ENCODE peak calls at places on chromosomes 1 and 21, in seven cellular contexts. One of them, this sample, is unnamed.

GRCh38 chr1:106910798-106911197 is 145.7 kb upstream of the PRMT6 start:
- DNase-seq in K562: no peak
- DNase-seq in aorta: no peak
- DNase-seq in heart right ventricle: no peak
- DNase-seq in suprapubic skin: no peak
- DNase-seq in neural progenitor cell: no peak
- DNase-seq in uterus: no peak
- DNase-seq in this sample: no peak

GRCh38 chr1:186793582-186793927 is 35.2 kb upstream of the PLA2G4A start:
- DNase-seq in neural progenitor cell: no peak
- DNase-seq in aorta: no peak
- DNase-seq in suprapubic skin: no peak
- DNase-seq in uterus: no peak
- DNase-seq in K562: no peak
- DNase-seq in heart right ventricle: no peak
- DNase-seq in this sample: no peak

GRCh38 chr1:151720974-151721787 is at the start of gene RIIAD1:
- DNase-seq in aorta: no peak
- DNase-seq in neural progenitor cell: peak; percentile 89
- DNase-seq in uterus: peak; percentile 28
- DNase-seq in heart right ventricle: no peak
- DNase-seq in K562: peak; percentile 81
- DNase-seq in suprapubic skin: no peak
- DNase-seq in this sample: peak; percentile 73

GRCh38 chr1:50417487-50417886 is 5.8 kb downstream of the DMRTA2 start:
- DNase-seq in suprapubic skin: no peak
- DNase-seq in K562: peak; percentile 11
- DNase-seq in aorta: no peak
- DNase-seq in neural progenitor cell: peak; percentile 54
- DNase-seq in heart right ventricle: no peak
- DNase-seq in uterus: no peak
- DNase-seq in this sample: no peak

GRCh38 chr1:237799762-237800474 is 90.8 kb downstream of the ZP4 start:
- DNase-seq in uterus: no peak
- DNase-seq in neural progenitor cell: peak; percentile 47
- DNase-seq in aorta: no peak
- DNase-seq in heart right ventricle: peak; percentile 35
- DNase-seq in K562: peak; percentile 86
- DNase-seq in suprapubic skin: no peak
- DNase-seq in this sample: no peak

GRCh38 chr1:156126701-156127534 is 12.4 kb downstream of the LMNA start:
- DNase-seq in heart right ventricle: no peak
- DNase-seq in neural progenitor cell: no peak
- DNase-seq in K562: no peak
- DNase-seq in suprapubic skin: no peak
- DNase-seq in aorta: peak; percentile 90
- DNase-seq in uterus: peak; percentile 75
- DNase-seq in this sample: peak; percentile 84

GRCh38 chr1:45767035-45767434 is 16.6 kb upstream of the IPP start:
- DNase-seq in heart right ventricle: no peak
- DNase-seq in uterus: no peak
- DNase-seq in aorta: no peak
- DNase-seq in neural progenitor cell: no peak
- DNase-seq in K562: no peak
- DNase-seq in suprapubic skin: no peak
- DNase-seq in this sample: no peak

GRCh38 chr1:230940848-230941247 is 37.8 kb downstream of the TTC13 start:
- DNase-seq in uterus: no peak
- DNase-seq in K562: no peak
- DNase-seq in suprapubic skin: no peak
- DNase-seq in neural progenitor cell: no peak
- DNase-seq in aorta: no peak
- DNase-seq in heart right ventricle: no peak
- DNase-seq in this sample: no peak

GRCh38 chr1:233113009-233113712 is 162.8 kb downstream of the NTPCR start:
- DNase-seq in uterus: peak; percentile 88
- DNase-seq in heart right ventricle: peak; percentile 70
- DNase-seq in K562: peak; percentile 18
- DNase-seq in aorta: peak; percentile 79
- DNase-seq in neural progenitor cell: peak; percentile 23
- DNase-seq in suprapubic skin: peak; percentile 84
- DNase-seq in this sample: peak; percentile 83

GRCh38 chr1:203880606-203881005 is 19.2 kb downstream of the SNRPE start:
- DNase-seq in heart right ventricle: no peak
- DNase-seq in K562: no peak
- DNase-seq in aorta: no peak
- DNase-seq in uterus: no peak
- DNase-seq in neural progenitor cell: no peak
- DNase-seq in suprapubic skin: no peak
- DNase-seq in this sample: no peak

GRCh38 chr1:32494196-32494595 is 29.3 kb downstream of the ZBTB8B start:
- DNase-seq in neural progenitor cell: no peak
- DNase-seq in heart right ventricle: peak; percentile 20
- DNase-seq in uterus: no peak
- DNase-seq in K562: no peak
- DNase-seq in suprapubic skin: no peak
- DNase-seq in aorta: no peak
- DNase-seq in this sample: no peak

GRCh38 chr1:22428672-22429071 is 23.0 kb upstream of the ZBTB40 start:
- DNase-seq in uterus: no peak
- DNase-seq in K562: peak; percentile 85
- DNase-seq in aorta: no peak
- DNase-seq in heart right ventricle: peak; percentile 28
- DNase-seq in neural progenitor cell: peak; percentile 55
- DNase-seq in suprapubic skin: no peak
- DNase-seq in this sample: no peak

GRCh38 chr1:3789421-3790300 is 6.6 kb downstream of the LRRC47 start:
- DNase-seq in suprapubic skin: no peak
- DNase-seq in heart right ventricle: no peak
- DNase-seq in uterus: no peak
- DNase-seq in K562: no peak
- DNase-seq in neural progenitor cell: no peak
- DNase-seq in aorta: peak; percentile 55
- DNase-seq in this sample: no peak

GRCh38 chr1:18927654-18928272 is 25.4 kb upstream of the ALDH4A1 start:
- DNase-seq in K562: no peak
- DNase-seq in aorta: no peak
- DNase-seq in suprapubic skin: no peak
- DNase-seq in heart right ventricle: no peak
- DNase-seq in neural progenitor cell: no peak
- DNase-seq in uterus: no peak
- DNase-seq in this sample: no peak

GRCh38 chr21:34640858-34641257 is 25.9 kb upstream of the RCAN1 start:
- DNase-seq in suprapubic skin: no peak
- DNase-seq in heart right ventricle: no peak
- DNase-seq in K562: no peak
- DNase-seq in uterus: no peak
- DNase-seq in neural progenitor cell: no peak
- DNase-seq in aorta: no peak
- DNase-seq in this sample: no peak

GRCh38 chr1:235357485-235358378 is 9.5 kb upstream of the TBCE start:
- DNase-seq in uterus: no peak
- DNase-seq in K562: no peak
- DNase-seq in aorta: no peak
- DNase-seq in neural progenitor cell: peak; percentile 68
- DNase-seq in heart right ventricle: no peak
- DNase-seq in suprapubic skin: no peak
- DNase-seq in this sample: no peak

GRCh38 chr1:226526801-226527595 is 21.6 kb upstream of the STUM start:
- DNase-seq in heart right ventricle: peak; percentile 40
- DNase-seq in aorta: no peak
- DNase-seq in neural progenitor cell: peak; percentile 51
- DNase-seq in K562: peak; percentile 77
- DNase-seq in uterus: peak; percentile 69
- DNase-seq in suprapubic skin: peak; percentile 54
- DNase-seq in this sample: no peak

GRCh38 chr1:24847995-24848857 is 81.8 kb downstream of the RUNX3 start:
- DNase-seq in neural progenitor cell: peak; percentile 94
- DNase-seq in suprapubic skin: peak; percentile 97
- DNase-seq in K562: peak; percentile 84
- DNase-seq in heart right ventricle: peak; percentile 94
- DNase-seq in aorta: peak; percentile 96
- DNase-seq in uterus: peak; percentile 90
- DNase-seq in this sample: peak; percentile 94

DNA sequence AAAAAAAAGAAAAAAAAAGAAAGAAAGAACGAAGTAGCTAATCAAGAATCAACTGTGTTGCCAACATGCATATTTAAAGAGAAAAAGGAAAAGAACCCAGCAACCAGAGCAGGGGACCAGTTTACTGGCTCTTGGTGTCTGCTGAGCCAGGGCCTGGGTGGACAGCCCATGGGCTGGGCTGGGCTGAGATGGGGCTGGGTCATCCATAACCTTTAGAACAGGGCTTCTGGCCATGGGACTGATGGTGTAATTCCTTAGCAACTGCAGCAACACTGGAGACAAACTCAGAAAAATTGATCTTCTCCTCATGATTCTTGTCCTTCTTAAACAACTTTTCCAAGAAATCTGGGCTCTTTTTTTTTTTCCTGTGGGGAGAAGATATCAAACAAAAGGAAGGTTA is 10.5 kb downstream of the S100A7A start:
- DNase-seq in uterus: no peak
- DNase-seq in neural progenitor cell: no peak
- DNase-seq in K562: no peak
- DNase-seq in suprapubic skin: peak; percentile 26
- DNase-seq in aorta: no peak
- DNase-seq in heart right ventricle: no peak
- DNase-seq in this sample: no peak
- H3K4me3 ChIP-seq in uterus: no peak overlapping the region
- H3K4me3 ChIP-seq in neural progenitor cell: no peak overlapping the region
- H3K4me3 ChIP-seq in K562: no peak overlapping the region
- H3K4me3 ChIP-seq in suprapubic skin: no peak overlapping the region
- H3K4me3 ChIP-seq in aorta: no peak overlapping the region
- H3K4me3 ChIP-seq in heart right ventricle: no peak overlapping the region
- H3K4me3 ChIP-seq in this sample: no peak overlapping the region

DNA sequence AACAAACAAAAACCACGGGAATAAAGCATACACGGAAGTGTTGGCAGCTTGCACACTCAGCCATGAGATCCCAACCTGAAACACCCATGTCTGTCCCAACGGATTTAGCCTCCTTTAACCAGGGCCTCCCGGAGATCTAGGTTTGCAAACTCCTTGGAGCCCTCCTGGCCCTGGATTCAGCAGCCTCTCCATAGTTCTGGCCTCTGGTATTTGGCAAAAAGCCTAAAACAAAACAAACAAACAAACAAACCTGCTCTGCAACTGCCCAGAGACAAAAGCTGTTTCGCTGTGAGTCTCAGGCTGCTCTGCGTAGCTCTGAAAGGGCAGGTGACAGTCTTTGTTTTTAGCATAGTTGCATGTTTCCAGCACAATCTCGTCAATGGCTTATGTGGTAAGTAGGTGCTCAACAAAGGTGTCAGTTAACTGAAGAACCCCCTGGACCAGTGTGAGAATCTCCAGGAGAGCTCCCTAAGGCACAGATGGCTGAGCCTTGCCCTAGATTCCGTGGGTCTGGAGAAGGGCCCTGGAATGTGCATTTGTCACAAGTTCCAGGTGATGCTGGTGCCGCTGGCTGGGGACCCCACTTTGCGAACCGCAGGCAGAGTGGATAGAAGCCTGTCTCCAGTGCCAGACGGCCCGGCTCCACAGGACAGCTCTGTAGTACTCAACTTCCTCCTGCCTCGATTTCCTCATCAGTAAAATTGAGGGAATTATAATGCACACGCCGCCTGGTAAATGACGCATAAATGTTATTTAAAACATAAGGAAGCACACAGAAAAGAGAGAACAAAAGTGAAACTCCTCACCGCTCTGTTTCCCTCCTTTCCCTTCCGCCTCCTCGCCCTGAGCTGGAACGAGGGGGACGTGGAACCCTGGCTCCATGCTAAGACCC is 86.2 kb downstream of the RIPK4 start:
- DNase-seq in aorta: peak; percentile 55
- DNase-seq in heart right ventricle: no peak
- DNase-seq in uterus: no peak
- DNase-seq in neural progenitor cell: no peak
- DNase-seq in suprapubic skin: no peak
- DNase-seq in K562: no peak
- DNase-seq in this sample: peak; percentile 57
- H3K4me1 ChIP-seq in aorta: no peaks in the 10 kb centered on the region
- H3K4me1 ChIP-seq in heart right ventricle: peaks cover 5% of the 10 kb centered on the region
- H3K4me1 ChIP-seq in uterus: no peaks in the 10 kb centered on the region
- H3K4me1 ChIP-seq in neural progenitor cell: peaks cover 6% of the 10 kb centered on the region
- H3K4me1 ChIP-seq in suprapubic skin: peaks cover 76% of the 10 kb centered on the region
- H3K4me1 ChIP-seq in K562: peaks cover 10% of the 10 kb centered on the region
- H3K4me1 ChIP-seq in this sample: peaks cover 20% of the 10 kb centered on the region

GRCh38 chr1:201882665-201883132 is 6.0 kb upstream of the SHISA4 start:
- DNase-seq in heart right ventricle: no peak
- DNase-seq in K562: peak; percentile 45
- DNase-seq in neural progenitor cell: no peak
- DNase-seq in uterus: peak; percentile 25
- DNase-seq in aorta: no peak
- DNase-seq in suprapubic skin: no peak
- DNase-seq in this sample: no peak

GRCh38 chr1:201883786-201884185 is 4.9 kb upstream of the SHISA4 start:
- DNase-seq in K562: peak; percentile 42
- DNase-seq in neural progenitor cell: no peak
- DNase-seq in uterus: peak; percentile 16
- DNase-seq in heart right ventricle: peak; percentile 42
- DNase-seq in aorta: no peak
- DNase-seq in suprapubic skin: no peak
- DNase-seq in this sample: no peak

GRCh38 chr1:201885531-201886075 is 3.1 kb upstream of the SHISA4 start:
- DNase-seq in uterus: peak; percentile 14
- DNase-seq in K562: peak; percentile 87
- DNase-seq in aorta: no peak
- DNase-seq in suprapubic skin: peak; percentile 16
- DNase-seq in heart right ventricle: no peak
- DNase-seq in neural progenitor cell: no peak
- DNase-seq in this sample: peak; percentile 58

GRCh38 chr1:201883266-201883665 is 5.4 kb upstream of the SHISA4 start:
- DNase-seq in suprapubic skin: no peak
- DNase-seq in uterus: peak; percentile 11
- DNase-seq in heart right ventricle: no peak
- DNase-seq in aorta: no peak
- DNase-seq in K562: no peak
- DNase-seq in neural progenitor cell: no peak
- DNase-seq in this sample: no peak

DNA sequence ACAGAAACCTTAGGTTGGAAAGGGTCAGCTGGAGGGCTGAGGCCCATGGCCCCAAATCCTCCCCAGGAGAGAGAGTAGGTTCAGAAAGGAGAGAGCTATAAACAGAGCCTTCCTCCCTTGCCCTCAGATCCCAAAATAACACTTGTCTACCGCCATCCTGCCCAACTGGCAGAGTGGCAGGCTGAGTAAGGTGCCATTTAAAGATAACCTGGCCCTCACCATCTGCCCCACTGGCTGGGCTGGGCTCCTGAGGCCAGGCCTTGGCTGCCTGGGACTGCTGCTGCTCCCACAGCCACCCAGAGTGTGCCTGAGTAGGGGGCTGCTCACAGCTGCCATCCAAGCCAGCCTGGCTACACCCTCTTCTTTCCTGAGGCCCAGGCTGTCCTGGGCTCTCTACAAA is 4.2 kb upstream of the SHISA4 start:
- DNase-seq in uterus: no peak
- DNase-seq in heart right ventricle: peak; percentile 58
- DNase-seq in aorta: no peak
- DNase-seq in suprapubic skin: no peak
- DNase-seq in K562: no peak
- DNase-seq in neural progenitor cell: no peak
- DNase-seq in this sample: no peak
- H3K4me3 ChIP-seq in uterus: no peak overlapping the region
- H3K4me3 ChIP-seq in heart right ventricle: no peak overlapping the region
- H3K4me3 ChIP-seq in aorta: no peak overlapping the region
- H3K4me3 ChIP-seq in suprapubic skin: no peak overlapping the region
- H3K4me3 ChIP-seq in K562: no peak overlapping the region
- H3K4me3 ChIP-seq in neural progenitor cell: no peak overlapping the region
- H3K4me3 ChIP-seq in this sample: no peak overlapping the region

GRCh38 chr1:15751739-15752138 is 6.9 kb upstream of the FBLIM1 start:
- DNase-seq in uterus: no peak
- DNase-seq in heart right ventricle: no peak
- DNase-seq in suprapubic skin: no peak
- DNase-seq in K562: no peak
- DNase-seq in neural progenitor cell: no peak
- DNase-seq in aorta: no peak
- DNase-seq in this sample: no peak
- H3K4me1 ChIP-seq in uterus: peaks cover 16% of the 10 kb centered on the region
- H3K4me1 ChIP-seq in heart right ventricle: peaks cover 9% of the 10 kb centered on the region
- H3K4me1 ChIP-seq in suprapubic skin: peaks cover 14% of the 10 kb centered on the region
- H3K4me1 ChIP-seq in K562: peaks cover 16% of the 10 kb centered on the region
- H3K4me1 ChIP-seq in neural progenitor cell: peaks cover 17% of the 10 kb centered on the region
- H3K4me1 ChIP-seq in aorta: no peaks in the 10 kb centered on the region
- H3K4me1 ChIP-seq in this sample: peaks cover 58% of the 10 kb centered on the region